ENCODE peak calls at places on chromosome 2, in four cellular contexts. One of them, this sample, is unnamed.

GRCh38 chr2:231604101-231604684 is 11.5 kb downstream of the TEX44 start:
- DNase-seq in tibial nerve: peak; percentile 51
- DNase-seq in ovary: peak; percentile 69
- DNase-seq in A549: peak; percentile 49
- DNase-seq in this sample: peak; percentile 89

GRCh38 chr2:40487592-40487991 is 35.7 kb upstream of the SLC8A1 start:
- DNase-seq in tibial nerve: no peak
- DNase-seq in ovary: no peak
- DNase-seq in A549: no peak
- DNase-seq in this sample: no peak

GRCh38 chr2:9779572-9780264 is 63.6 kb upstream of the TAF1B start:
- DNase-seq in A549: no peak
- DNase-seq in ovary: no peak
- DNase-seq in tibial nerve: no peak
- DNase-seq in this sample: no peak

GRCh38 chr2:224837066-224837465 is 120.9 kb upstream of the CCDC195 start:
- DNase-seq in ovary: no peak
- DNase-seq in tibial nerve: no peak
- DNase-seq in A549: no peak
- DNase-seq in this sample: no peak

GRCh38 chr2:24021122-24021998 is 11.5 kb downstream of the MFSD2B start:
- DNase-seq in A549: peak; percentile 35
- DNase-seq in ovary: no peak
- DNase-seq in tibial nerve: no peak
- DNase-seq in this sample: no peak

GRCh38 chr2:241950413-241950863 is 80.9 kb downstream of the RTP5 start:
- DNase-seq in A549: no peak
- DNase-seq in tibial nerve: no peak
- DNase-seq in ovary: no peak
- DNase-seq in this sample: peak; percentile 33

GRCh38 chr2:28445448-28446258 is 50.2 kb upstream of the PLB1 start:
- DNase-seq in A549: peak; percentile 86
- DNase-seq in ovary: no peak
- DNase-seq in tibial nerve: no peak
- DNase-seq in this sample: no peak

GRCh38 chr2:53881360-53881759 is 21.6 kb upstream of the GPR75 start:
- DNase-seq in ovary: no peak
- DNase-seq in tibial nerve: no peak
- DNase-seq in A549: no peak
- DNase-seq in this sample: no peak

GRCh38 chr2:112818094-112818902 is 18.3 kb downstream of the IL1B start:
- DNase-seq in ovary: no peak
- DNase-seq in A549: no peak
- DNase-seq in tibial nerve: no peak
- DNase-seq in this sample: no peak

GRCh38 chr2:74227646-74228045 is 29.2 kb downstream of the MTHFD2 start:
- DNase-seq in A549: no peak
- DNase-seq in ovary: no peak
- DNase-seq in tibial nerve: no peak
- DNase-seq in this sample: no peak

GRCh38 chr2:66822186-66822585 is 387.3 kb downstream of the MEIS1 start:
- DNase-seq in ovary: no peak
- DNase-seq in A549: no peak
- DNase-seq in tibial nerve: no peak
- DNase-seq in this sample: no peak

GRCh38 chr2:106812377-106812776 is 73.6 kb downstream of the ST6GAL2 start:
- DNase-seq in tibial nerve: no peak
- DNase-seq in A549: no peak
- DNase-seq in ovary: peak; percentile 15
- DNase-seq in this sample: no peak

GRCh38 chr2:98036349-98037000 is 40.7 kb upstream of the TMEM131 start:
- DNase-seq in ovary: no peak
- DNase-seq in tibial nerve: no peak
- DNase-seq in A549: no peak
- DNase-seq in this sample: no peak

GRCh38 chr2:65380243-65380642 is 52.2 kb downstream of the SPRED2 start:
- DNase-seq in ovary: no peak
- DNase-seq in tibial nerve: no peak
- DNase-seq in A549: no peak
- DNase-seq in this sample: no peak

GRCh38 chr2:9805435-9806297 is 37.6 kb upstream of the TAF1B start:
- DNase-seq in tibial nerve: no peak
- DNase-seq in ovary: no peak
- DNase-seq in A549: no peak
- DNase-seq in this sample: peak; percentile 67

GRCh38 chr2:230230087-230230486 is 4.6 kb downstream of the SP140 start:
- DNase-seq in ovary: no peak
- DNase-seq in A549: no peak
- DNase-seq in tibial nerve: no peak
- DNase-seq in this sample: no peak

GRCh38 chr2:172556284-172557033 is 569 bp downstream of the PDK1 start:
- DNase-seq in A549: peak; percentile 13
- DNase-seq in tibial nerve: peak; percentile 15
- DNase-seq in ovary: peak; percentile 50
- DNase-seq in this sample: peak; percentile 74

GRCh38 chr2:191566347-191566746 is 111.6 kb upstream of the NABP1 start:
- DNase-seq in A549: peak; percentile 61
- DNase-seq in ovary: no peak
- DNase-seq in tibial nerve: peak; percentile 37
- DNase-seq in this sample: no peak

GRCh38 chr2:235768606-235769005 is 274.8 kb downstream of the AGAP1 start:
- DNase-seq in A549: no peak
- DNase-seq in tibial nerve: no peak
- DNase-seq in ovary: no peak
- DNase-seq in this sample: peak; percentile 56

GRCh38 chr2:8661736-8662135 is 20.1 kb upstream of the ID2 start:
- DNase-seq in A549: no peak
- DNase-seq in tibial nerve: no peak
- DNase-seq in ovary: peak; percentile 40
- DNase-seq in this sample: peak; percentile 73

GRCh38 chr2:109647636-109648035 is 33.5 kb downstream of the SOWAHC start:
- DNase-seq in ovary: no peak
- DNase-seq in A549: no peak
- DNase-seq in tibial nerve: no peak
- DNase-seq in this sample: no peak

GRCh38 chr2:12549641-12550040 is 167.1 kb upstream of the TRIB2 start:
- DNase-seq in ovary: no peak
- DNase-seq in tibial nerve: no peak
- DNase-seq in A549: no peak
- DNase-seq in this sample: no peak

GRCh38 chr2:237205111-237205541 is 119.4 kb downstream of the COPS8 start:
- DNase-seq in A549: no peak
- DNase-seq in tibial nerve: no peak
- DNase-seq in ovary: no peak
- DNase-seq in this sample: no peak

GRCh38 chr2:7646024-7646423 is 728.8 kb downstream of the RNF144A start:
- DNase-seq in tibial nerve: no peak
- DNase-seq in ovary: no peak
- DNase-seq in A549: no peak
- DNase-seq in this sample: no peak

GRCh38 chr2:64767670-64768425 is 114.1 kb upstream of the SERTAD2 start:
- DNase-seq in tibial nerve: peak; percentile 78
- DNase-seq in ovary: peak; percentile 90
- DNase-seq in A549: peak; percentile 84
- DNase-seq in this sample: peak; percentile 97

GRCh38 chr2:121276341-121276740 is 8.7 kb downstream of the TFCP2L1 start:
- DNase-seq in tibial nerve: no peak
- DNase-seq in A549: no peak
- DNase-seq in ovary: no peak
- DNase-seq in this sample: peak; percentile 26

GRCh38 chr2:166900700-166901099 is 12.4 kb downstream of the XIRP2 start:
- DNase-seq in A549: no peak
- DNase-seq in tibial nerve: no peak
- DNase-seq in ovary: no peak
- DNase-seq in this sample: no peak

GRCh38 chr2:221731432-221731831 is 159.3 kb upstream of the EPHA4 start:
- DNase-seq in A549: peak; percentile 13
- DNase-seq in ovary: no peak
- DNase-seq in tibial nerve: no peak
- DNase-seq in this sample: no peak

GRCh38 chr2:172107690-172108586 is 5.2 kb upstream of the DLX2 start:
- DNase-seq in tibial nerve: no peak
- DNase-seq in A549: no peak
- DNase-seq in ovary: no peak
- DNase-seq in this sample: no peak

GRCh38 chr2:207506426-207506825 is 23.3 kb upstream of the CREB1 start:
- DNase-seq in ovary: no peak
- DNase-seq in tibial nerve: no peak
- DNase-seq in A549: no peak
- DNase-seq in this sample: no peak

GRCh38 chr2:207505180-207505579 is 24.6 kb upstream of the CREB1 start:
- DNase-seq in ovary: no peak
- DNase-seq in tibial nerve: no peak
- DNase-seq in A549: no peak
- DNase-seq in this sample: no peak

GRCh38 chr2:207503234-207503633 is 26.5 kb upstream of the CREB1 start:
- DNase-seq in ovary: no peak
- DNase-seq in A549: no peak
- DNase-seq in tibial nerve: no peak
- DNase-seq in this sample: no peak

GRCh38 chr2:207505728-207506127 is 24.0 kb upstream of the CREB1 start:
- DNase-seq in A549: peak; percentile 49
- DNase-seq in tibial nerve: no peak
- DNase-seq in ovary: no peak
- DNase-seq in this sample: no peak

GRCh38 chr2:207504513-207505171 is 25.1 kb upstream of the CREB1 start:
- DNase-seq in tibial nerve: no peak
- DNase-seq in A549: no peak
- DNase-seq in ovary: peak; percentile 13
- DNase-seq in this sample: no peak
- H3K4me3 ChIP-seq in tibial nerve: no peak overlapping the region
- H3K4me3 ChIP-seq in A549: no peak overlapping the region
- H3K4me3 ChIP-seq in ovary: no peak overlapping the region
- H3K4me3 ChIP-seq in this sample: no peak overlapping the region

DNA sequence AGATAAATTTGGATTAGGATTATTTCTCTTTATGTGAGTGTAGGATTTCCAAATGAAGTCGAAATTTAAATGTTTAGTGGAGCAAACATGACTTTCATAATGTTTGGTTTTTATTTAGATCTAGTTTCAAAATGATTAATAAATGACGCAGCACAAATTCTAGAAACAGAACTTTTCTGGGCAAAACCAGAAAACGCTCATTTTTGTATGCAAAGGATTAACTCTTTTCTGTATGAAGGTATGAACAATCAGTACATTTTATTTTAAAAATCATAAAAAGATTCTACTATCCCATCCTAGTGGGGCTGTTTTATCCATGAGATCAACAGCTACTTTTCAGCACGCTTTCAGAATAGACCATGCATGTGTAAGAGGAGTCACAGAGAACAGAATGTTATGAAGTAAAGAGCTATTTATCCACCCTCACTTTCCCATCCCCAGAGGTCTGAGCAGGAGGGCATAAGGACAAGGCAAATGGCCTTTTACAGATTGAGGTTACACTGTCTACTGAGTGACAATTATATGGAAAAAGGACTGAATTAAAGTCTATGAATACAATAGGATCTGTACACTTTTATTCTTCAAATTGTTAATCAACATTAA is 270.8 kb downstream of the ZEB2 start:
- DNase-seq in A549: no peak
- DNase-seq in ovary: no peak
- DNase-seq in tibial nerve: no peak
- DNase-seq in this sample: no peak
- H3K27ac ChIP-seq in A549: no peak overlapping the region
- H3K27ac ChIP-seq in ovary: no peak overlapping the region
- H3K27ac ChIP-seq in tibial nerve: no peak overlapping the region
- H3K27ac ChIP-seq in this sample: no peak overlapping the region

GRCh38 chr2:44570777-44571176 is 209.0 kb downstream of the CAMKMT start:
- DNase-seq in tibial nerve: no peak
- DNase-seq in ovary: no peak
- DNase-seq in A549: no peak
- DNase-seq in this sample: no peak

GRCh38 chr2:44570149-44570678 is 208.5 kb downstream of the CAMKMT start:
- DNase-seq in A549: no peak
- DNase-seq in ovary: no peak
- DNase-seq in tibial nerve: no peak
- DNase-seq in this sample: no peak

GRCh38 chr2:44566059-44566458 is 204.3 kb downstream of the CAMKMT start:
- DNase-seq in ovary: no peak
- DNase-seq in A549: no peak
- DNase-seq in tibial nerve: no peak
- DNase-seq in this sample: no peak

GRCh38 chr2:44572196-44572900 is 210.6 kb downstream of the CAMKMT start:
- DNase-seq in A549: no peak
- DNase-seq in ovary: no peak
- DNase-seq in tibial nerve: no peak
- DNase-seq in this sample: no peak

DNA sequence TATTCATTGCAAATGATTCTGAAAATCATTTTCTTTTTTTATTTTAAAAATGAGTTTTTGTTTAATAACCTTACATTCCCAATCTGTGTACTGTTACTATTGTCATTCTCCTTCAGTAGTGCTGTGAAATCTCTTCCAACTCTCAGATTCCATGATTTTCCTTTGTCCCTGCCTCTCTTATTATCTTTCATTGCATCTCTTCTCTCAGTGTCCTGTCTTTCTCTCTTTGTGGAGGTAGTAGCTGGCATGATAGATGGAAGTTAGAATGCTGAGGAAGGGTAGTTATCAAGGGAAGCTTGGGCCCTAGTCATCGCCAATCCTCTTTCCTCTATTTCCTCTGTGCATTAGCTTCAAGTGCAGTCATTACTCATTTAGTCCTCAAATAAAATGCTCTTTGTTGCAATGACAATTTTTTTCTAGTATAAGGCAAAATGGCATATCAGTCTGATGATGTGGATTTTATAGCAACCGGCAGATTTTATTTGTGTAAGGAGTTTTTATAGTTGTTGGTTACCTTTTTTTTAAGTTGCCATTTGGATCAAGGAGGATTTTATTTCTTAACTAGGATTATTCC is 207.7 kb downstream of the CAMKMT start:
- DNase-seq in A549: no peak
- DNase-seq in ovary: no peak
- DNase-seq in tibial nerve: no peak
- DNase-seq in this sample: no peak
- TF ChIP-seq EP300 in A549: no peak
- TF ChIP-seq EP300 in ovary: no peak
- TF ChIP-seq EP300 in tibial nerve: no peak
- TF ChIP-seq EP300 in this sample: no peak

DNA sequence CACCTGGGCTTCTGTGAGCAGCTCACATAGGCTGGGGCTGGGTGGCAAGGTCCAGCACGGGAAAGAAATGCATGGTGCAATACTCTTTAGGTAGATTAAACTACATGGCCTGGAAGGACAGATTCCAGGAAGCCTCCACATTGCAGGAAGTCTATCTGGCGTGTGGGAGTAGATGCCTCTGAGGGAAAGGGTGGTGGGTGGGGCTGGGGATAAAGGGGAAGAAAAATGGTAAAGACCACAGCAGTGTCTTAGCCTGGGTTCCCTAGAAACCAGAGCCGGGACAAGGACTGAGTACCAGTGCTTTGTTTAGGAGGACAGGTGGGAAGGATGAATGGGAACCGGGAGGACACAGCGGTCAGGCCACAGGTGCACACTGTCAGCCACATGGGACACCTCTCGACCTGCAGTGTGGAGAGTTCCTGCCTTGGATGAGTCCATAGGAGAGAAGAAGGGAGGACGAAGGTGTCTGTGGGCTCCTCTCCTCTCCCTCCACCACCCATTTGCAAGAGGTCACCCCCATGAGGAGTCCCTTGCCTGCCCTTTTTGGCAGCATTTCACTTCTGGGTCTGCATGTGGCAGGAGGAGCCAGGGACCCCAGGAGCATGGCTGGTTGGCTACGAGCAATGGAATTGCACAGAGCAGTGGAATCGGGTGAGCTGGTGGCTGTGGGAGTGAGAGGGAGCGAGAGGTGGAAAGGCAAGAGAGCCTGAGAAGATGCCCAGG is 91.5 kb upstream of the HS6ST1 start:
- DNase-seq in ovary: no peak
- DNase-seq in A549: no peak
- DNase-seq in tibial nerve: no peak
- DNase-seq in this sample: no peak
- H3K4me3 ChIP-seq in ovary: no peak overlapping the region
- H3K4me3 ChIP-seq in A549: no peak overlapping the region
- H3K4me3 ChIP-seq in tibial nerve: no peak overlapping the region
- H3K4me3 ChIP-seq in this sample: no peak overlapping the region

This sample was measured in sigmoid colon.